ENCODE peak calls at places on chromosomes 12 and 14, in eight cellular contexts. B is MM.1S, S is hepatocyte, L is PC-3, R is GM23338, Z is HCT116, H is astrocyte, O is A673. C is an unnamed sample.

GRCh38 chr12:67522222-67522621 is 126.3 kb upstream of the DYRK2 start:
- DNase-seq in R (no peak), S (no peak), H (no peak), B (no peak), O (no peak), Z (no peak), L (no peak), C (no peak)

GRCh38 chr12:52494518-52494917 is 1.5 kb upstream of the KRT6A start:
- DNase-seq in O (no peak), Z (no peak), B (no peak), S (peak; percentile 42), L (peak; percentile 31), H (peak; percentile 50), R (peak; percentile 16), C (peak; percentile 26)

GRCh38 chr14:92960706-92961566 is 38.0 kb downstream of the CHGA start:
- DNase-seq in H (peak; percentile 52), R (no peak), S (no peak), Z (peak; percentile 32), O (no peak), L (peak; percentile 72), B (no peak), C (peak; percentile 67)

GRCh38 chr14:64659366-64659765 is 44.9 kb upstream of the PLEKHG3 start:
- DNase-seq in L (no peak), S (no peak), O (no peak), H (no peak), R (no peak), Z (no peak), B (no peak), C (no peak)

GRCh38 chr12:97169922-97170321 is 262.9 kb downstream of the NEDD1 start:
- DNase-seq in H (no peak), B (no peak), O (no peak), R (no peak), S (no peak), Z (no peak), L (no peak), C (no peak)

GRCh38 chr14:71418591-71419245 is 511.5 kb downstream of the PCNX1 start:
- DNase-seq in R (no peak), Z (no peak), O (peak; percentile 77), B (no peak), H (no peak), L (no peak), S (no peak), C (no peak)

GRCh38 chr14:103105580-103106168 is 11.1 kb downstream of the EXOC3L4 start:
- DNase-seq in O (no peak), B (peak; percentile 44), R (no peak), S (no peak), Z (no peak), L (peak; percentile 55), H (no peak), C (no peak)

GRCh38 chr14:74973003-74973614 is 17.7 kb upstream of the PGF start:
- DNase-seq in O (no peak), B (peak; percentile 7), R (no peak), Z (no peak), L (no peak), S (no peak), H (peak; percentile 35), C (no peak)

GRCh38 chr12:131112690-131113290 is 159.1 kb downstream of the ADGRD1 start:
- DNase-seq in S (peak; percentile 52), H (no peak), B (no peak), R (no peak), Z (no peak), L (no peak), O (no peak), C (no peak)

GRCh38 chr14:100285021-100285912 is 21.0 kb downstream of the SLC25A29 start:
- DNase-seq in Z (no peak), B (peak; percentile 50), O (peak; percentile 79), H (no peak), S (peak; percentile 88), L (peak; percentile 73), R (peak; percentile 85), C (peak; percentile 43)

GRCh38 chr12:76470028-76470939 is 89.3 kb downstream of the OSBPL8 start:
- DNase-seq in O (peak; percentile 70), H (peak; percentile 96), Z (no peak), B (peak; percentile 45), S (peak; percentile 19), R (no peak), L (peak; percentile 73), C (peak; percentile 97)

GRCh38 chr12:15997910-15998309 is 86.8 kb downstream of the DERA start:
- DNase-seq in Z (no peak), S (no peak), B (no peak), H (no peak), R (no peak), L (no peak), O (no peak), C (no peak)

DNA sequence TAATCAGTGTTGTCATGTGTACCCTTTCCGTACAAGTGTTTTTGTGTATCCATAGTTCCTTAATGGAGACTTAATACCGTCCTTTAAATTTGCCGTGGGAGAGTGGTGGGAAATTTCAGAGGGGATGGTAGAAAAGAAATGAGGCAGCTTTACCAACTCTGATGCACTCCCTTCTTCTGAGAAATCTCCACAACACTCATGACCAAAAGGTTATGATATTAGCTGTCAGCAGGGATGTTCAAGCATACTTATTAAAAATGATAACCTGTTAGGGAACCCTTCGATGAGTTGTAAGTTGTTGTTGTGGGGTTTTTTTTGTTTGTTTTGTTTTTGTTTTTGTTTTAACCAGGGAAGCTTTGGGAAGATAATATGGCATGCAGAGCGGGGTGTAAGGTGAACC is 12.5 kb downstream of the RAB21 start:
- DNase-seq in L (no peak), S (no peak), Z (no peak), B (no peak), H (no peak), R (no peak), O (no peak), C (no peak)
- H3K4me1 ChIP-seq in L (no peaks in the 10 kb centered on the region), S (no peaks in the 10 kb centered on the region), Z (no peaks in the 10 kb centered on the region), B (no peaks in the 10 kb centered on the region), H (no peaks in the 10 kb centered on the region), R (no peaks in the 10 kb centered on the region), O (no peaks in the 10 kb centered on the region), C (no peaks in the 10 kb centered on the region)

DNA sequence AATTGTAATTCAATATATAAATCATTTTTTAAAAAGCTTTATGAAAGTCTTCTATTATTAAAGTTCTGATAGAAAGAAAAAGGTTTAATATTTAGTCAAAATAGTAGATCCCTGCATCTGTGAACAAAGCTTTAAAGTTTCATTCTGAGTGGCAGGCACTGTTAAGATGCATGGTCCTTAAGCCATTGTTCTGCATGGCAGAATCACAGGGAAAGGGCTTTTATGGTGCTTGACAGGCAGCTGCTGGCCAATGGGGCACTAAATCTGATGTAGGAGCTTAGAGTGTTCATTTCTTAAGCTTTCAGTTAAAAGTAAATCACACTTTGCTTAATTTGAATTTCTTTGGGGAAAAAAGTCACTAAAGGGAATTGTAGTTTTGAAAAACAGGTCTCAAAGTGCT is 148.2 kb downstream of the PLEKHA5 start:
- DNase-seq in H (no peak), S (no peak), B (no peak), L (no peak), R (no peak), O (no peak), Z (no peak), C (no peak)
- H3K36me3 ChIP-seq in H (no peaks in the 10 kb centered on the region), S (no peaks in the 10 kb centered on the region), B (no peaks in the 10 kb centered on the region), L (peaks cover 6% of the 10 kb centered on the region), R (peaks cover 14% of the 10 kb centered on the region), O (no peaks in the 10 kb centered on the region), Z (peaks cover 5% of the 10 kb centered on the region), C (no peaks in the 10 kb centered on the region)

GRCh38 chr12:102821149-102821548 is 95.9 kb downstream of the PAH start:
- DNase-seq in O (no peak), Z (no peak), R (no peak), B (no peak), S (no peak), H (no peak), L (no peak), C (no peak)

DNA sequence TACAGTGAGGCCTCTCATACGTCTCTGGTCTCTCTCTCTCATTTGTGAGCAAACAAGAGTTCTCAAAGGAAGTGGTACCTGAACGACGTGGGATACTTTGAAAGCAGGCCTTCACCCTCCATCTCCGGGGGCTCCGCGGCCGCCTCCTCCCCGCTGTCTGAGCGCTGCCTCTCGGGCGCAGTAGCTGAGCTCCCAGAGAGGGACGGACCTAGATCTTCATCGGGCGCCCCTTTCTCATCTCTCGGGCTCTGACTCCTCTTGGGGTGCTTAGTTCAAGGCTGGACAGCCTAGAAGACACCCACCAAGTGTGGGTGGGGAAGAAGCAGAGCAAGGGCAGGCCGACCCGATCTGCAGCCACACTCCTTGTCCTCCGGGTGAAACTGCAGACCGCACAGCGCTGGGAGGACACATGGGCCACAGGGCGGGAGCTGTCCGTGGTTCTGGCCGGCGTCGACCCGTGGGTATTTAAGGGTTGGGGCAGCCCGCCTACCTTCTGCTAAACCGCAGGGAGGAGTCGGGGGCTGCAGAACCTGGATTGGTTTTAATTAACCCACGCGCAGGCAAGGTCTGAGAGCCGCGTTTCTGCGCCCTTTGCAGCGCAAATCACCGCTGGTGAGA is 92.7 kb downstream of the PAH start:
- DNase-seq in S (peak; percentile 83), O (peak; percentile 55), H (no peak), Z (no peak), L (peak; percentile 3), B (no peak), R (peak; percentile 93), C (peak; percentile 10)
- TF ChIP-seq EZH2 in S (no peak), O (peak; percentile 34), H (no peak), Z (no peak), L (no peak), B (no peak), R (no peak), C (no peak)

GRCh38 chr14:48963231-48963630 is 622.9 kb downstream of the RPS29 start:
- DNase-seq in Z (no peak), S (peak; percentile 49), H (no peak), B (no peak), R (no peak), O (no peak), L (no peak), C (no peak)
- H3K4me1 ChIP-seq in Z (no peaks in the 10 kb centered on the region), S (peaks cover 22% of the 10 kb centered on the region), H (no peaks in the 10 kb centered on the region), B (no peaks in the 10 kb centered on the region), R (no peaks in the 10 kb centered on the region), O (no peaks in the 10 kb centered on the region), L (no peaks in the 10 kb centered on the region), C (no peaks in the 10 kb centered on the region)

DNA sequence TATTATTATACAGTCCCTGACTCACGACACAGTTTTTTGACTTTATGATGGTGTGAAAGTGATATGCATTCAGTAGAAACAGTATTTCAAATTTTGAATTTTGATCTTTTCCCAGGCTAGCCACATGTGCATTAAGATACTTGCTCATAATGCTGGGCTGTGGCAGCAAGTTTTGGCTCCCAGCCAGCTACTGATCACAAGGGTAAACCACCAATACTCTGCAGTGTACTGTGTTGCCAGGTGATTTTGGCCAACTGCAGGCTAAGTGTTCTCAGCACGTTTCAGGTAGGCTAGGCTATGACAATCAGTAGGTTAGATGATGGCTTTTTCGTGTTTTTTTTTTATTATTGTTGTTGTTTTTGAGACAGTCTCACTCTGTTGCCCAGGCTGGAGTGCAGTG is 69.4 kb upstream of the ACTN1 start:
- DNase-seq in O (no peak), L (peak; percentile 20), Z (no peak), B (no peak), S (peak; percentile 48), R (no peak), H (no peak), C (peak; percentile 18)
- H3K36me3 ChIP-seq in O (peaks cover 2% of the 10 kb centered on the region), L (peaks cover 3% of the 10 kb centered on the region), Z (no peaks in the 10 kb centered on the region), B (no peaks in the 10 kb centered on the region), S (no peaks in the 10 kb centered on the region), R (no peaks in the 10 kb centered on the region), H (peaks cover 3% of the 10 kb centered on the region), C (peaks cover 2% of the 10 kb centered on the region)

GRCh38 chr14:25239170-25239569 is 189.2 kb upstream of the STXBP6 start:
- DNase-seq in B (no peak), H (no peak), Z (no peak), S (no peak), R (no peak), L (no peak), O (no peak), C (no peak)

GRCh38 chr14:25233613-25234012 is 183.7 kb upstream of the STXBP6 start:
- DNase-seq in B (no peak), L (no peak), H (no peak), S (no peak), Z (no peak), R (no peak), O (no peak), C (no peak)

GRCh38 chr14:25237845-25238244 is 187.9 kb upstream of the STXBP6 start:
- DNase-seq in S (peak; percentile 49), O (peak; percentile 52), H (no peak), B (no peak), Z (no peak), L (no peak), R (peak; percentile 84), C (peak; percentile 11)
- TF ChIP-seq EZH2 in S (no peak), O (no peak), H (no peak), B (no peak), Z (no peak), L (no peak), R (no peak), C (no peak)